ENCODE peak calls at places on chromosomes 2 and 18, in eight cellular contexts. F, C, E, L, X, V, I and P are unnamed samples.

GRCh38 chr2:108934583-108935230 is 54.3 kb downstream of the EDAR start:
- DNase-seq in F (no peak), C (no peak), E (no peak), L (no peak), X (no peak), V (no peak), I (no peak), P (no peak)

GRCh38 chr2:68426446-68426845 is 40.6 kb downstream of the FBXO48 start:
- DNase-seq in F (no peak), C (no peak), E (no peak), L (no peak), X (no peak), V (no peak), I (no peak), P (no peak)

GRCh38 chr2:21015281-21015645 is 28.6 kb downstream of the APOB start:
- DNase-seq in F (no peak), C (no peak), E (no peak), L (no peak), X (no peak), V (no peak), I (no peak), P (no peak)

GRCh38 chr2:21866316-21866715 is 742.5 kb downstream of the TDRD15 start:
- DNase-seq in F (no peak), C (no peak), E (peak), L (no peak), X (no peak), V (no peak), I (no peak), P (no peak)

GRCh38 chr18:77622009-77622692 is 372.5 kb downstream of the GALR1 start:
- DNase-seq in F (no peak), C (no peak), E (no peak), L (peak), X (no peak), V (no peak), I (no peak), P (no peak)

GRCh38 chr18:75418293-75418692 is 9.2 kb downstream of the SMIM21 start:
- DNase-seq in F (no peak), C (no peak), E (no peak), L (no peak), X (no peak), V (no peak), I (no peak), P (no peak)

GRCh38 chr2:96259497-96259921 is 6.3 kb downstream of the TMEM127 start:
- DNase-seq in F (no peak), C (no peak), E (peak), L (peak), X (no peak), V (no peak), I (no peak), P (no peak)

GRCh38 chr2:3268705-3269029 is 109.0 kb downstream of the EIPR1 start:
- DNase-seq in F (no peak), C (no peak), E (no peak), L (no peak), X (no peak), V (no peak), I (no peak), P (no peak)

GRCh38 chr2:105688946-105689345 is 55.8 kb upstream of the NCK2 start:
- DNase-seq in F (no peak), C (no peak), E (no peak), L (no peak), X (no peak), V (no peak), I (no peak), P (no peak)

GRCh38 chr2:12269041-12269972 is 447.4 kb upstream of the TRIB2 start:
- DNase-seq in F (no peak), C (no peak), E (no peak), L (no peak), X (no peak), V (no peak), I (no peak), P (no peak)

GRCh38 chr18:78871631-78872030 is 108.0 kb upstream of the SALL3 start:
- DNase-seq in F (no peak), C (no peak), E (no peak), L (no peak), X (no peak), V (no peak), I (no peak), P (no peak)

GRCh38 chr2:121502246-121502645 is 28.4 kb upstream of the RNU4ATAC start:
- DNase-seq in F (no peak), C (no peak), E (no peak), L (no peak), X (no peak), V (peak), I (no peak), P (peak)

GRCh38 chr2:481388-481787 is 193.5 kb upstream of the ALKAL2 start:
- DNase-seq in F (no peak), C (no peak), E (no peak), L (no peak), X (no peak), V (no peak), I (no peak), P (no peak)

GRCh38 chr2:8541636-8542035 is 140.2 kb upstream of the ID2 start:
- DNase-seq in F (no peak), C (no peak), E (no peak), L (no peak), X (no peak), V (no peak), I (no peak), P (no peak)

DNA sequence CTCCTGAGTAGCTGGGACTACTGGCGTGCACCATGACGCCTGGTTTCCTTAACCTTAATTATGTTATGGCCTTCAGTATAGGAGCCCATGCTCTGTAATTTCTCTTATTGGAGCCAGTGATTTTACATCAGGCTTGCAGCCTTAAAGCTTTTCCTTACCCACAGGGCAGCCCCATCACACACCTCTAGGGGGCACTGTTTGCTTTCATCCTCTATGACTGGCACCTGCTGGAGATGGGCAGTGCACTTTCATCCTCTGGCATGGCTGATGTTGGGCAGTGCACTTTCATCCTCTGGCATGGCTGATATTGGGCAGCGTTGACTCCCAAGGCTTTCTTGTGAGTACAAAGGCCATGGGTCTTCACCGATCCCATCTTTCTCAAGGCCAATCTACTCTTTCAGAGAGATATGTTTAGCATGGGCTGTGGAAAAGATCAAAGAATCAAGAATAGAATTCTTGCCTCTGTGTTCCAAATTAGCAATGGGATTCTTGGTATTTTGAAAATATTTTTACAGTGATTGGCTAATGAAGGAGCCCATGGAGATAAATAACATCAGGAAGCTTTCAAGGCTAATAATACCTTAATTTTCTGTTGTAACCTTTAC is 80.7 kb upstream of the MEX3C start:
- DNase-seq in F (peak), C (peak), E (no peak), L (peak), X (no peak), V (peak), I (peak), P (no peak)
- H3K27ac ChIP-seq in F (no peak), C (no peak), E (no peak), L (no peak), X (no peak), V (no peak), I (no peak), P (no peak)

DNA sequence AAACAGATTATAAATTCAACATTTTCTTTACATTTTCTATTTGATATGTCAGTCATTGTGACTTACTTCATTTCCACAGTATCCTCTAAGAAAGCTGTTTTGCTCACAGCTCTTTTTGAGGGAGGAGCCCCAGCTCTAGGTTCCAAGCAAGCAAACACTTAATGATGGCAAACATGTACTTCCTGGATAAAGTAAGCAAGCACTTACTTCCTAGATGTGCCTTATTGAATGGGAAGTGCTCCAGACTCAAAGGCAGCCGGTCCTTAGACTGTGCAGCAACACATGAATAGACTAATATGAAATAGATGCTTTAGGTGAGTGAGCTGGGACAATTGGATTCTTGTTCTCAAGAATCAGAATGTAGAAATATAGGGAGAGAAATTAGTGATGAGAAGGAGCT is 2149.8 kb upstream of the PIK3C3 start:
- DNase-seq in F (no peak), C (no peak), E (no peak), L (no peak), X (no peak), V (no peak), I (no peak), P (no peak)
- H3K27ac ChIP-seq in F (no peak), C (no peak), E (no peak), L (no peak), X (no peak), V (no peak), I (no peak), P (no peak)

DNA sequence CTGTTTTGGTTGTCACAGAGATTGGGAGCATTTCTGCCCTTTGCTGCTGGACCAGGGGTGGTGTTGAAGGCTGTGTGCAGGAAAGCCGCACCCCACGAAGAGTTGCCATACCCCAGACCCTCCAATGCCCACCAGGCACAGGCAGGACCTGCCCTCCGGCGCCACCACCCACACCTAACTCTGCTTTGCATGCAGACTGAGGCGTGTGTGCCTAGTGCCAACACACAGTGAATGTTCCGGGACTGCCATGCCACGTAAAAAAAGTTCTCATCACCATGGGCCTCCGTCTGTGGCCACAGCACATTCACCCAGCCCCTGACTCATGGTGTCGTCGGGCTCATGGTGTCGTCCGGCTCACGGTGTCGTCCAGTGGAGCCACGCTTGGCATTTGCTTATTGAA is 184.9 kb upstream of the RAB6C start:
- DNase-seq in F (no peak), C (no peak), E (no peak), L (no peak), X (no peak), V (no peak), I (no peak), P (no peak)
- H3K27ac ChIP-seq in F (no peak), C (no peak), E (no peak), L (no peak), X (no peak), V (no peak), I (no peak), P (no peak)

GRCh38 chr2:166234112-166234846 is 106.5 kb upstream of the SCN1A start:
- DNase-seq in F (no peak), C (no peak), E (no peak), L (no peak), X (no peak), V (peak), I (no peak), P (peak)

GRCh38 chr2:166242309-166242708 is 114.5 kb upstream of the SCN1A start:
- DNase-seq in F (no peak), C (no peak), E (no peak), L (no peak), X (no peak), V (no peak), I (no peak), P (no peak)

GRCh38 chr2:166240387-166241313 is 112.8 kb upstream of the SCN1A start:
- DNase-seq in F (no peak), C (no peak), E (peak), L (no peak), X (no peak), V (no peak), I (no peak), P (no peak)

GRCh38 chr2:166238176-166238575 is 110.4 kb upstream of the SCN1A start:
- DNase-seq in F (no peak), C (no peak), E (no peak), L (no peak), X (no peak), V (no peak), I (no peak), P (no peak)

GRCh38 chr2:166239548-166239947 is 111.7 kb upstream of the SCN1A start:
- DNase-seq in F (no peak), C (no peak), E (no peak), L (no peak), X (no peak), V (peak), I (no peak), P (peak)
- H3K27ac ChIP-seq in F (no peak), C (no peak), E (no peak), L (no peak), X (no peak), V (no peak), I (no peak), P (peak)

GRCh38 chr18:54946149-54946581 is 13.1 kb downstream of the CCDC68 start:
- DNase-seq in F (peak), C (no peak), E (no peak), L (peak), X (no peak), V (peak), I (no peak), P (no peak)
- H3K27ac ChIP-seq in F (no peak), C (peak), E (no peak), L (peak), X (peak), V (no peak), I (no peak), P (no peak)

GRCh38 chr2:45237128-45237527 is 227.9 kb upstream of the SIX2 start:
- DNase-seq in F (no peak), C (no peak), E (no peak), L (no peak), X (no peak), V (peak), I (no peak), P (no peak)
- H3K27ac ChIP-seq in F (no peak), C (no peak), E (no peak), L (no peak), X (no peak), V (no peak), I (no peak), P (peak)

GRCh38 chr2:202589582-202589949 is 45.2 kb upstream of the FAM117B start:
- DNase-seq in F (no peak), C (no peak), E (no peak), L (no peak), X (no peak), V (no peak), I (peak), P (no peak)

GRCh38 chr2:202588647-202589581 is 45.9 kb upstream of the FAM117B start:
- DNase-seq in F (peak), C (peak), E (peak), L (peak), X (peak), V (peak), I (peak), P (peak)

GRCh38 chr2:202592580-202592979 is 42.2 kb upstream of the FAM117B start:
- DNase-seq in F (no peak), C (no peak), E (no peak), L (no peak), X (no peak), V (no peak), I (no peak), P (no peak)
- H3K27ac ChIP-seq in F (no peak), C (no peak), E (no peak), L (no peak), X (no peak), V (no peak), I (no peak), P (no peak)

GRCh38 chr18:45521777-45522176 is 93.5 kb upstream of the SLC14A2 start:
- DNase-seq in F (no peak), C (no peak), E (no peak), L (peak), X (no peak), V (peak), I (no peak), P (no peak)

GRCh38 chr18:45519881-45520280 is 95.4 kb upstream of the SLC14A2 start:
- DNase-seq in F (no peak), C (no peak), E (no peak), L (no peak), X (no peak), V (no peak), I (no peak), P (no peak)

GRCh38 chr18:45521151-45521550 is 94.1 kb upstream of the SLC14A2 start:
- DNase-seq in F (no peak), C (no peak), E (no peak), L (no peak), X (no peak), V (peak), I (no peak), P (no peak)

GRCh38 chr18:45518770-45519169 is 96.5 kb upstream of the SLC14A2 start:
- DNase-seq in F (no peak), C (no peak), E (no peak), L (no peak), X (no peak), V (no peak), I (no peak), P (no peak)

DNA sequence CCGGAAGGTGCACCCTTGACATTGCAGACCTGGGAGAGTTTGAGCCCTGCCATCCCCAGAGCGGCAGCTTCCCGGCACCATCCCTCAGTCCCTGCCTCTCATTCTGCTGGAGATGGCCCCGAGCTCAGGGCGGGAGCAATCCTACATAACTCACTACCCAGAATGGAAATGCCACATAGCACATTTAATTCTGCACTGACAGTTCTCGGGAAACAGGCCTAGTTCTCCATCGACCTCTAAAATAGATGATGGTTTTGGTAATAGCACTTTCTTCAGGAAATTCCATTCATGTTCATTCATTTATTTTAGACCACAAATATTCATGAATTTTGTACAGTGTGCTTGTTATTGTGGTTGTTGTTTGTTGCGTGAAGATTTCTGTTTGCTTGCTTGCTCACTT is 92.9 kb upstream of the SLC14A2 start:
- DNase-seq in F (no peak), C (no peak), E (peak), L (no peak), X (no peak), V (peak), I (no peak), P (no peak)
- H3K27ac ChIP-seq in F (no peak), C (no peak), E (peak), L (no peak), X (no peak), V (no peak), I (no peak), P (no peak)

GRCh38 chr2:128308284-128308731 is 10.4 kb downstream of the HS6ST1 start:
- DNase-seq in F (no peak), C (no peak), E (peak), L (no peak), X (no peak), V (no peak), I (no peak), P (no peak)
- H3K27ac ChIP-seq in F (no peak), C (no peak), E (no peak), L (no peak), X (no peak), V (no peak), I (no peak), P (no peak)